ENCODE peak calls at places on chromosome 15, in ten cellular contexts. E is HCT116, S is H1, D is SK-N-SH, Y is transverse colon, J is upper lobe of left lung, U is endothelial cell of umbilical vein, M is suprapubic skin, R is esophagus muscularis mucosa, G is Panc1. B is an unnamed sample. For H3K9me3 and H3K4me1, the result is how much of the 10 kb centered on the place peaks cover.

GRCh38 chr15:48965972-48966371 is 2.3 kb upstream of the SHC4 start:
- DNase-seq in E (peak), S (no peak), D (no peak), Y (no peak), J (no peak), U (no peak), M (no peak), R (no peak), G (no peak), B (no peak)

GRCh38 chr15:92050220-92050898 is 196.9 kb downstream of the SLCO3A1 start:
- DNase-seq in E (no peak), S (no peak), D (no peak), Y (no peak), J (no peak), U (no peak), M (no peak), R (no peak), G (no peak), B (peak)

GRCh38 chr15:27414168-27414870 is 443.3 kb downstream of the GABRG3 start:
- DNase-seq in E (no peak), S (no peak), D (no peak), Y (no peak), J (no peak), U (no peak), M (no peak), R (no peak), G (no peak), B (no peak)

GRCh38 chr15:41936649-41937567 is 35.4 kb downstream of the EHD4 start:
- DNase-seq in E (no peak), S (no peak), D (no peak), Y (peak), J (no peak), U (peak), M (peak), R (no peak), G (no peak), B (no peak)

GRCh38 chr15:34682673-34683072 is 72.1 kb downstream of the GJD2 start:
- DNase-seq in E (peak), S (no peak), D (no peak), Y (no peak), J (no peak), U (peak), M (no peak), R (no peak), G (no peak), B (no peak)

GRCh38 chr15:82911458-82911857 is 41.1 kb downstream of the HOMER2 start:
- DNase-seq in E (no peak), S (no peak), D (no peak), Y (no peak), J (no peak), U (no peak), M (no peak), R (no peak), G (no peak), B (no peak)

GRCh38 chr15:46409879-46410278 is 775.0 kb downstream of the SQOR start:
- DNase-seq in E (no peak), S (no peak), D (no peak), Y (no peak), J (no peak), U (no peak), M (no peak), R (no peak), G (no peak), B (no peak)

GRCh38 chr15:88911766-88912118 is 1.4 kb downstream of the MFGE8 start:
- DNase-seq in E (no peak), S (no peak), D (no peak), Y (no peak), J (no peak), U (no peak), M (no peak), R (no peak), G (no peak), B (no peak)

GRCh38 chr15:42800731-42801474 is 64.0 kb upstream of the CDAN1 start:
- DNase-seq in E (no peak), S (peak), D (no peak), Y (no peak), J (peak), U (no peak), M (no peak), R (no peak), G (no peak), B (no peak)

GRCh38 chr15:91136386-91136923 is 36.4 kb downstream of the SV2B start:
- DNase-seq in E (no peak), S (no peak), D (no peak), Y (no peak), J (no peak), U (no peak), M (no peak), R (no peak), G (no peak), B (no peak)

GRCh38 chr15:91953432-91953831 is 99.9 kb downstream of the SLCO3A1 start:
- DNase-seq in E (no peak), S (no peak), D (no peak), Y (no peak), J (no peak), U (no peak), M (no peak), R (no peak), G (no peak), B (no peak)

GRCh38 chr15:68158046-68158628 is 47.0 kb downstream of the CALML4 start:
- DNase-seq in E (no peak), S (no peak), D (no peak), Y (no peak), J (no peak), U (no peak), M (no peak), R (no peak), G (no peak), B (no peak)

GRCh38 chr15:44710236-44711088 is 661 bp downstream of the PATL2 start:
- DNase-seq in E (no peak), S (no peak), D (no peak), Y (peak), J (no peak), U (no peak), M (no peak), R (no peak), G (no peak), B (no peak)

GRCh38 chr15:81910997-81911396 is 134.8 kb downstream of the MEX3B start:
- DNase-seq in E (no peak), S (no peak), D (no peak), Y (no peak), J (no peak), U (no peak), M (no peak), R (peak), G (no peak), B (no peak)

GRCh38 chr15:101646652-101647051 is 5.5 kb downstream of the TM2D3 start:
- DNase-seq in E (no peak), S (no peak), D (no peak), Y (no peak), J (peak), U (no peak), M (no peak), R (no peak), G (no peak), B (no peak)

GRCh38 chr15:99981839-99982658 is 248.8 kb upstream of the LYSMD4 start:
- DNase-seq in E (no peak), S (no peak), D (peak), Y (no peak), J (no peak), U (no peak), M (no peak), R (no peak), G (no peak), B (no peak)

GRCh38 chr15:81006124-81006523 is 5.4 kb downstream of the TLNRD1 start:
- DNase-seq in E (no peak), S (no peak), D (no peak), Y (no peak), J (no peak), U (no peak), M (no peak), R (no peak), G (no peak), B (no peak)

GRCh38 chr15:99098991-99099390 is 5.9 kb upstream of the SYNM start:
- DNase-seq in E (no peak), S (no peak), D (no peak), Y (no peak), J (no peak), U (no peak), M (no peak), R (no peak), G (no peak), B (no peak)

GRCh38 chr15:26731965-26732364 is 40.9 kb downstream of the GABRB3 start:
- DNase-seq in E (no peak), S (no peak), D (no peak), Y (no peak), J (no peak), U (no peak), M (no peak), R (peak), G (no peak), B (no peak)

GRCh38 chr15:44713006-44713966 is 2.0 kb downstream of the B2M start:
- DNase-seq in E (no peak), S (no peak), D (peak), Y (no peak), J (no peak), U (peak), M (no peak), R (no peak), G (no peak), B (no peak)

GRCh38 chr15:87736921-87737389 is 519.6 kb downstream of the NTRK3 start:
- DNase-seq in E (no peak), S (no peak), D (no peak), Y (no peak), J (no peak), U (no peak), M (no peak), R (peak), G (no peak), B (no peak)

GRCh38 chr15:36951747-36952247 is 148.6 kb downstream of the MEIS2 start:
- DNase-seq in E (no peak), S (no peak), D (no peak), Y (no peak), J (no peak), U (peak), M (no peak), R (no peak), G (peak), B (no peak)

GRCh38 chr15:72047020-72047419 is 70.9 kb downstream of the MYO9A start:
- DNase-seq in E (no peak), S (no peak), D (no peak), Y (no peak), J (no peak), U (no peak), M (no peak), R (no peak), G (no peak), B (no peak)

GRCh38 chr15:43212299-43212698 is 8.5 kb downstream of the EPB42 start:
- DNase-seq in E (no peak), S (no peak), D (peak), Y (no peak), J (no peak), U (no peak), M (peak), R (no peak), G (no peak), B (no peak)

GRCh38 chr15:89399390-89400120 is 64.9 kb upstream of the POLG start:
- DNase-seq in E (no peak), S (no peak), D (peak), Y (peak), J (peak), U (no peak), M (no peak), R (no peak), G (no peak), B (no peak)

GRCh38 chr15:80573614-80574013 is 121.5 kb upstream of the ABHD17C start:
- DNase-seq in E (no peak), S (no peak), D (no peak), Y (no peak), J (no peak), U (no peak), M (no peak), R (no peak), G (no peak), B (no peak)

GRCh38 chr15:77851696-77852095 is 219.0 kb upstream of the LINGO1 start:
- DNase-seq in E (no peak), S (no peak), D (peak), Y (no peak), J (no peak), U (no peak), M (peak), R (no peak), G (no peak), B (no peak)

GRCh38 chr15:90742082-90742481 is 24.9 kb downstream of the BLM start:
- DNase-seq in E (no peak), S (no peak), D (no peak), Y (no peak), J (no peak), U (no peak), M (no peak), R (no peak), G (no peak), B (no peak)

GRCh38 chr15:100929641-100930042 is 10.5 kb downstream of the LRRK1 start:
- DNase-seq in E (no peak), S (no peak), D (no peak), Y (no peak), J (no peak), U (no peak), M (no peak), R (peak), G (no peak), B (no peak)

GRCh38 chr15:77107068-77107467 is 36.2 kb upstream of the TSPAN3 start:
- DNase-seq in E (no peak), S (no peak), D (no peak), Y (no peak), J (no peak), U (no peak), M (no peak), R (no peak), G (no peak), B (no peak)

GRCh38 chr15:78195735-78196201 is 38.6 kb downstream of the ACSBG1 start:
- DNase-seq in E (no peak), S (peak), D (peak), Y (peak), J (peak), U (peak), M (no peak), R (no peak), G (no peak), B (no peak)

GRCh38 chr15:84816694-84817460 is at the start of gene ALPK3:
- DNase-seq in E (no peak), S (peak), D (peak), Y (peak), J (peak), U (peak), M (no peak), R (no peak), G (no peak), B (no peak)

GRCh38 chr15:39192979-39193559 is 387.8 kb upstream of the THBS1 start:
- DNase-seq in E (no peak), S (no peak), D (no peak), Y (no peak), J (no peak), U (no peak), M (no peak), R (no peak), G (no peak), B (no peak)

DNA sequence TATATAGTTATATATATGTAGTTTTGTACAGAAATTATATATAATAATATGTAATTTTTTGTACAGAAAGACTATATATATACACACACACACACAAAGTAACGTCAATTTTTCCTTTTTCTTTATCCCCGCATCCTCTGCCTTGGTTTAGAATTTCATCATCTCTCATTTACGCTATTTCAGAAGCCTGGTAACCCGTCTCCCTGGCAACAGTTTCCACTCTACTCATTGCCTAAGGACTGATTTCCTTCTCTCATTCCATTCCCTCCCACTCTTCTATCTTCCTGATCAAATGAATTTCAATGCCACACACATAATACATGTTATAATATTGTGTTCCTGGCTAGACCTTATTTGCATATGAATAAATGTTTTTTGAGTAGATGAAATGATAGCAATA is 47.8 kb upstream of the NDN start:
- DNase-seq in E (no peak), S (no peak), D (no peak), Y (no peak), J (no peak), U (no peak), M (no peak), R (no peak), G (no peak), B (no peak)
- H3K9me3 ChIP-seq in E (under half), S (under half), D (under half), Y (under half), J (under half), U (under half), M (under half), R (under half), G (under half), B (under half)

GRCh38 chr15:51331141-51331540 is 7.3 kb downstream of the CYP19A1 start:
- DNase-seq in E (no peak), S (no peak), D (no peak), Y (no peak), J (no peak), U (no peak), M (no peak), R (no peak), G (no peak), B (no peak)

GRCh38 chr15:51334011-51334426 is 4.4 kb downstream of the CYP19A1 start:
- DNase-seq in E (no peak), S (no peak), D (no peak), Y (no peak), J (no peak), U (peak), M (no peak), R (no peak), G (no peak), B (no peak)

GRCh38 chr15:51335087-51335486 is 3.3 kb downstream of the CYP19A1 start:
- DNase-seq in E (no peak), S (no peak), D (no peak), Y (no peak), J (no peak), U (no peak), M (no peak), R (no peak), G (no peak), B (no peak)

GRCh38 chr15:51333571-51333970 is 4.8 kb downstream of the CYP19A1 start:
- DNase-seq in E (no peak), S (no peak), D (no peak), Y (no peak), J (no peak), U (no peak), M (no peak), R (no peak), G (no peak), B (no peak)

DNA sequence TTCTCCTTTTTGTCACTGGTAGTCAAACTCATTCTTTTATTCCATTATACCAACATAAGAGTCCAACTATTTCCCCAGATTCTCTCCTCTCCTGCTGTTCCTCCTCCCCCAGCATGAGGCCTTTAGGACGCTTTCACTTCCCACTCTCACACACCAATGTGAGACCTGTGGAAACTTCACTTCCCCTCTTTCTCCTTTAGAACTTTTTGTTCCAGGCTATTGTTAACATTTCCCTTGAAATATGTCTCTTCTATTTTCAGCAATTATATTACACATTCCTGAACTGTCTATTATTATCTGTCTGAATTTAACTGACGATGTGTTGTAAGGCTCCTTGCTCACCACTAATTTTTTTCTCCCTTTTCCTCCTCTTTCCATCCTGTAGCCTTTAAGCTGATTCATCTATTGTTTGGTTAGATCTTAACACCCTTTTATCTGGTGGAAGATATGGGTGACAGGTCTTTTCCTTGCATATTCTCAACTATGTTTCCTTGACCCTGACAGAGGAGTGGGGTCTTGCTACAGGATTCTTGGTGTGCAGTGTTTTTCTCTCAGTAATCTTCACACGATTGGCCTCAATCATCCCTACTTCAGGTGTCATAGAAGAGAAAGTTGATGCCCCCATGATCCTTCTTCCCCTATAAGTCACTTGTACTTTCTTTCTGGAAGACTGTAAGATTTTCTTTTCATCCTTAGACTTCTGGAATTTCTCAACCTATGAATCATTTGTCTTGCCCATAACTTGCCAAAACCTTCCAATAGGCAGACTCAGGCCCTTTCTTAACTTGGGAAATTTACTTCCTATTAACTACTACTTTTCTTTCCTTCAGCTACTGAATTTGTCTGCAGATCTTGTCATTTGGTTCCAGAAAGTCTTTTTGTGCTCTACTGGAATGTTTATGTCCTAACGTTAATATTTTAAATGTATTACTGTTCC is 5.9 kb downstream of the CYP19A1 start:
- DNase-seq in E (no peak), S (no peak), D (no peak), Y (no peak), J (no peak), U (no peak), M (no peak), R (no peak), G (no peak), B (no peak)
- TF ChIP-seq POLR2AphosphoS5 in E (no peak), S (no peak), D (no peak), Y (no peak), J (no peak), U (no peak), M (no peak), R (peak), G (no peak), B (no peak)

DNA sequence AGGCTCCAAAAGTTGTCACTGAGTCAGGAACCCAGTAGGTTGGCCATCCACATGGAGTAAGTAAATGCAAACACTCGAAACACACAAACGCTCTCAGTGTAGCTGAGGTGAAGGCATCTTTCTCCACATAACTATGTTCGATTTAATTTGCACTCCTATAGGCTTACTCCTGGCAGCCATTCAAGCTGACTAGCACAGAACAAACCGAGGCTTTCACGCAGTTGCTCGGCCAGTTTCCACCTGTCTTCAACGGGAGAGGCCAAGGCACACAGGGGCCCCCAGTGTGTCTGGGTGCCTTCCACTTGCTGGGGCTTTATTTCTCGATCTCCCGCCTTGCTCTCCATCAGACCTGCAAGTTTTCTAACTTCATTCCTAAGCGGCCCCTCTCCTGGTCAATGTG is 18.9 kb downstream of the RGMA start:
- DNase-seq in E (no peak), S (no peak), D (no peak), Y (no peak), J (no peak), U (no peak), M (no peak), R (no peak), G (no peak), B (no peak)
- H3K4me1 ChIP-seq in E (under half), S (under half), D (under half), Y (under half), J (under half), U (under half), M (under half), R (under half), G (under half), B (under half)

DNA sequence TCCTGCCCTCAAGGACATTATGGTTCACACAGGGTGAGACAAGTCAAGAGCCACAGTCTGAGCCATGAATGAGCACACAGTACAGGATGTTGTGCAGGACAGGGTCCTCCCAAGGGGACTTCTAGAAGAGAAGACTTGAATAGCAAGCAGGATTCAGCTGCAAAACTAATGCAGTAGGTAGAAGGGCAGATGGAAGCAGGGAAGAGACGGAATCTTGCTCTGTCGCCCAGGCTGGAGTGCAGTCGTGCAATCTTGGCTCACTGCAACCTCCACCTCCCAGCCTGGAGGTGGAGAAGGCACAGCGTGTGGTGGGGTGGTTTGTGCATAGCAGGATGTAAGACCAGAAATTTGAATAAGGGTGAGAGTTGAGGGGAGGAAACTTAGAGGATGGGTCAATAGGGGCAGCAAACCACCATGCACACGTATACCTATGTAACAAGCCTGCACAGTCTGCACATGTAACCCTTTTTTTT is 8.0 kb downstream of the BCL2L10 start:
- DNase-seq in E (no peak), S (no peak), D (no peak), Y (no peak), J (no peak), U (no peak), M (no peak), R (no peak), G (no peak), B (no peak)
- H3K9me3 ChIP-seq in E (under half), S (under half), D (under half), Y (under half), J (under half), U (under half), M (under half), R (under half), G (under half), B (under half)

B was measured in breast epithelium.